ENCODE peak calls at places on chromosome 20, in eight cellular contexts. One of them, this sample, is unnamed.

GRCh38 chr20:1802385-1803215 is 92.6 kb upstream of the SIRPA start:
- DNase-seq in Peyer's patch: peak; percentile 86
- DNase-seq in pancreas: no peak
- DNase-seq in lower lobe of right lung: peak; percentile 84
- DNase-seq in NB4: peak; percentile 93
- DNase-seq in heart right ventricle: peak; percentile 70
- DNase-seq in endodermal cell: peak; percentile 91
- DNase-seq in breast epithelium: no peak
- DNase-seq in this sample: no peak

GRCh38 chr20:8777866-8778265 is 291.0 kb upstream of the PLCB4 start:
- DNase-seq in Peyer's patch: no peak
- DNase-seq in pancreas: no peak
- DNase-seq in lower lobe of right lung: no peak
- DNase-seq in NB4: no peak
- DNase-seq in heart right ventricle: no peak
- DNase-seq in endodermal cell: no peak
- DNase-seq in breast epithelium: no peak
- DNase-seq in this sample: no peak

GRCh38 chr20:9179193-9179802 is 110.4 kb downstream of the PLCB4 start:
- DNase-seq in Peyer's patch: no peak
- DNase-seq in pancreas: no peak
- DNase-seq in lower lobe of right lung: no peak
- DNase-seq in NB4: no peak
- DNase-seq in heart right ventricle: no peak
- DNase-seq in endodermal cell: no peak
- DNase-seq in breast epithelium: no peak
- DNase-seq in this sample: no peak

GRCh38 chr20:44716309-44717106 is 1.3 kb downstream of the CCN5 start:
- DNase-seq in Peyer's patch: no peak
- DNase-seq in pancreas: no peak
- DNase-seq in lower lobe of right lung: peak; percentile 34
- DNase-seq in NB4: no peak
- DNase-seq in heart right ventricle: no peak
- DNase-seq in endodermal cell: no peak
- DNase-seq in breast epithelium: peak; percentile 81
- DNase-seq in this sample: no peak

GRCh38 chr20:32681175-32682084 is 7.7 kb upstream of the C20orf203 start:
- DNase-seq in Peyer's patch: no peak
- DNase-seq in pancreas: no peak
- DNase-seq in lower lobe of right lung: no peak
- DNase-seq in NB4: peak; percentile 98
- DNase-seq in heart right ventricle: no peak
- DNase-seq in endodermal cell: peak; percentile 91
- DNase-seq in breast epithelium: no peak
- DNase-seq in this sample: no peak

GRCh38 chr20:3660262-3661059 is 2.7 kb downstream of the GFRA4 start:
- DNase-seq in Peyer's patch: peak; percentile 40
- DNase-seq in pancreas: no peak
- DNase-seq in lower lobe of right lung: no peak
- DNase-seq in NB4: no peak
- DNase-seq in heart right ventricle: no peak
- DNase-seq in endodermal cell: no peak
- DNase-seq in breast epithelium: no peak
- DNase-seq in this sample: no peak

GRCh38 chr20:16692442-16692841 is 37.4 kb upstream of the SNRPB2 start:
- DNase-seq in Peyer's patch: no peak
- DNase-seq in pancreas: no peak
- DNase-seq in lower lobe of right lung: no peak
- DNase-seq in NB4: no peak
- DNase-seq in heart right ventricle: no peak
- DNase-seq in endodermal cell: no peak
- DNase-seq in breast epithelium: no peak
- DNase-seq in this sample: no peak

GRCh38 chr20:42747765-42748411 is 441.8 kb downstream of the PTPRT start:
- DNase-seq in Peyer's patch: no peak
- DNase-seq in pancreas: no peak
- DNase-seq in lower lobe of right lung: no peak
- DNase-seq in NB4: no peak
- DNase-seq in heart right ventricle: no peak
- DNase-seq in endodermal cell: no peak
- DNase-seq in breast epithelium: no peak
- DNase-seq in this sample: peak; percentile 79

GRCh38 chr20:37627060-37627766 is 66.6 kb upstream of the CTNNBL1 start:
- DNase-seq in Peyer's patch: peak; percentile 49
- DNase-seq in pancreas: peak; percentile 41
- DNase-seq in lower lobe of right lung: no peak
- DNase-seq in NB4: peak; percentile 71
- DNase-seq in heart right ventricle: peak; percentile 52
- DNase-seq in endodermal cell: peak; percentile 91
- DNase-seq in breast epithelium: no peak
- DNase-seq in this sample: peak; percentile 25

GRCh38 chr20:44572551-44573500 is 9.6 kb upstream of the PKIG start:
- DNase-seq in Peyer's patch: no peak
- DNase-seq in pancreas: no peak
- DNase-seq in lower lobe of right lung: no peak
- DNase-seq in NB4: no peak
- DNase-seq in heart right ventricle: peak; percentile 53
- DNase-seq in endodermal cell: no peak
- DNase-seq in breast epithelium: peak; percentile 73
- DNase-seq in this sample: no peak

GRCh38 chr20:45971675-45972499 is at the start of gene ZNF335:
- DNase-seq in Peyer's patch: peak; percentile 96
- DNase-seq in pancreas: peak; percentile 97
- DNase-seq in lower lobe of right lung: peak; percentile 97
- DNase-seq in NB4: peak; percentile 99
- DNase-seq in heart right ventricle: peak; percentile 96
- DNase-seq in endodermal cell: peak; percentile 98
- DNase-seq in breast epithelium: peak; percentile 93
- DNase-seq in this sample: peak; percentile 85

GRCh38 chr20:29318871-29319461 is 1938.5 kb upstream of the DEFB115 start:
- DNase-seq in Peyer's patch: no peak
- DNase-seq in pancreas: no peak
- DNase-seq in lower lobe of right lung: no peak
- DNase-seq in NB4: no peak
- DNase-seq in heart right ventricle: no peak
- DNase-seq in endodermal cell: no peak
- DNase-seq in breast epithelium: no peak
- DNase-seq in this sample: no peak

GRCh38 chr20:13261460-13262301 is 40.6 kb downstream of the ISM1 start:
- DNase-seq in Peyer's patch: peak; percentile 66
- DNase-seq in pancreas: peak; percentile 70
- DNase-seq in lower lobe of right lung: peak; percentile 47
- DNase-seq in NB4: peak; percentile 56
- DNase-seq in heart right ventricle: peak; percentile 46
- DNase-seq in endodermal cell: peak; percentile 91
- DNase-seq in breast epithelium: no peak
- DNase-seq in this sample: no peak

GRCh38 chr20:51447097-51447764 is 95.3 kb downstream of the NFATC2 start:
- DNase-seq in Peyer's patch: peak; percentile 64
- DNase-seq in pancreas: no peak
- DNase-seq in lower lobe of right lung: no peak
- DNase-seq in NB4: no peak
- DNase-seq in heart right ventricle: no peak
- DNase-seq in endodermal cell: no peak
- DNase-seq in breast epithelium: peak; percentile 94
- DNase-seq in this sample: no peak

GRCh38 chr20:47468290-47469050 is 33.2 kb upstream of the NCOA3 start:
- DNase-seq in Peyer's patch: peak; percentile 71
- DNase-seq in pancreas: no peak
- DNase-seq in lower lobe of right lung: no peak
- DNase-seq in NB4: peak; percentile 65
- DNase-seq in heart right ventricle: no peak
- DNase-seq in endodermal cell: no peak
- DNase-seq in breast epithelium: no peak
- DNase-seq in this sample: no peak
- H3K4me3 ChIP-seq in Peyer's patch: no peak overlapping the region
- H3K4me3 ChIP-seq in pancreas: no peak overlapping the region
- H3K4me3 ChIP-seq in lower lobe of right lung: no peak overlapping the region
- H3K4me3 ChIP-seq in NB4: no peak overlapping the region
- H3K4me3 ChIP-seq in heart right ventricle: no peak overlapping the region
- H3K4me3 ChIP-seq in endodermal cell: no peak overlapping the region
- H3K4me3 ChIP-seq in breast epithelium: no peak overlapping the region
- H3K4me3 ChIP-seq in this sample: no peak overlapping the region

GRCh38 chr20:36141310-36141709 is 13.2 kb upstream of the EPB41L1 start:
- DNase-seq in Peyer's patch: no peak
- DNase-seq in pancreas: no peak
- DNase-seq in lower lobe of right lung: no peak
- DNase-seq in NB4: no peak
- DNase-seq in heart right ventricle: no peak
- DNase-seq in endodermal cell: peak; percentile 50
- DNase-seq in breast epithelium: no peak
- DNase-seq in this sample: no peak
- TF ChIP-seq CTCF in Peyer's patch: no peak
- TF ChIP-seq CTCF in pancreas: no peak
- TF ChIP-seq CTCF in lower lobe of right lung: no peak
- TF ChIP-seq CTCF in NB4: peak; percentile 23
- TF ChIP-seq CTCF in heart right ventricle: no peak
- TF ChIP-seq CTCF in endodermal cell: peak; percentile 41
- TF ChIP-seq CTCF in breast epithelium: no peak
- TF ChIP-seq CTCF in this sample: peak; percentile 2

GRCh38 chr20:10371467-10371866 is 62.6 kb downstream of the MKKS start:
- DNase-seq in Peyer's patch: no peak
- DNase-seq in pancreas: no peak
- DNase-seq in lower lobe of right lung: no peak
- DNase-seq in NB4: no peak
- DNase-seq in heart right ventricle: no peak
- DNase-seq in endodermal cell: no peak
- DNase-seq in breast epithelium: no peak
- DNase-seq in this sample: no peak
- H3K4me3 ChIP-seq in Peyer's patch: no peak overlapping the region
- H3K4me3 ChIP-seq in pancreas: no peak overlapping the region
- H3K4me3 ChIP-seq in lower lobe of right lung: no peak overlapping the region
- H3K4me3 ChIP-seq in NB4: no peak overlapping the region
- H3K4me3 ChIP-seq in heart right ventricle: no peak overlapping the region
- H3K4me3 ChIP-seq in endodermal cell: no peak overlapping the region
- H3K4me3 ChIP-seq in breast epithelium: no peak overlapping the region
- H3K4me3 ChIP-seq in this sample: no peak overlapping the region

DNA sequence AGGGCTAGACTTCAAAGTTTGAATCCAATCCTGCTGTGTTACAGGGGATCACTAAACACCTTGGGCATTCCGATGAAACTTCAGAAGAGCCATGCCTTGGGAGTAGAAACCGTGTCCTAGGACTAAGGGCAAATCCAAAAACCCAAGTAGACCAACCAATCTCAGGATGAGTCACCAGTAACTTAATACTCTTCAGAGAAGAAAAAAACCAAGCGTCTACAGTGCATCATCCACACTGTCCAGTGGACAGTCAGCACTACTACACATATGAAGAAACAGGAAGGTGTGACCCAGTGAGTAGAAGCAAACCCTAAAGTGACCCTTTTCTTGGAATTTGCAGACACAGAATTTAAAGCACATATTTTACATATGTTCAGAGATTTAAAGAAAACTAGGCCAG is 39.4 kb upstream of the VAPB start:
- DNase-seq in Peyer's patch: no peak
- DNase-seq in pancreas: no peak
- DNase-seq in lower lobe of right lung: no peak
- DNase-seq in NB4: no peak
- DNase-seq in heart right ventricle: no peak
- DNase-seq in endodermal cell: no peak
- DNase-seq in breast epithelium: no peak
- DNase-seq in this sample: no peak
- TF ChIP-seq CTCF in Peyer's patch: no peak
- TF ChIP-seq CTCF in pancreas: no peak
- TF ChIP-seq CTCF in lower lobe of right lung: no peak
- TF ChIP-seq CTCF in NB4: no peak
- TF ChIP-seq CTCF in heart right ventricle: no peak
- TF ChIP-seq CTCF in endodermal cell: no peak
- TF ChIP-seq CTCF in breast epithelium: no peak
- TF ChIP-seq CTCF in this sample: no peak

GRCh38 chr20:41048475-41049242 is 20.0 kb downstream of the TOP1 start:
- DNase-seq in Peyer's patch: no peak
- DNase-seq in pancreas: no peak
- DNase-seq in lower lobe of right lung: no peak
- DNase-seq in NB4: peak; percentile 67
- DNase-seq in heart right ventricle: no peak
- DNase-seq in endodermal cell: no peak
- DNase-seq in breast epithelium: no peak
- DNase-seq in this sample: no peak
- H3K4me3 ChIP-seq in Peyer's patch: peak overlapping the region; percentile 35
- H3K4me3 ChIP-seq in pancreas: no peak overlapping the region
- H3K4me3 ChIP-seq in lower lobe of right lung: peak overlapping the region; percentile 40
- H3K4me3 ChIP-seq in NB4: no peak overlapping the region
- H3K4me3 ChIP-seq in heart right ventricle: peak overlapping the region; percentile 37
- H3K4me3 ChIP-seq in endodermal cell: no peak overlapping the region
- H3K4me3 ChIP-seq in breast epithelium: peak overlapping the region; percentile 20
- H3K4me3 ChIP-seq in this sample: peak overlapping the region; percentile 11

GRCh38 chr20:63499333-63499969 is 568 bp upstream of the EEF1A2 start:
- DNase-seq in Peyer's patch: no peak
- DNase-seq in pancreas: peak; percentile 44
- DNase-seq in lower lobe of right lung: no peak
- DNase-seq in NB4: no peak
- DNase-seq in heart right ventricle: no peak
- DNase-seq in endodermal cell: peak; percentile 73
- DNase-seq in breast epithelium: no peak
- DNase-seq in this sample: no peak

GRCh38 chr20:63497138-63497945 is 1.5 kb downstream of the EEF1A2 start:
- DNase-seq in Peyer's patch: no peak
- DNase-seq in pancreas: peak; percentile 55
- DNase-seq in lower lobe of right lung: no peak
- DNase-seq in NB4: no peak
- DNase-seq in heart right ventricle: no peak
- DNase-seq in endodermal cell: no peak
- DNase-seq in breast epithelium: no peak
- DNase-seq in this sample: no peak

GRCh38 chr20:63500151-63500901 is 1.4 kb upstream of the EEF1A2 start:
- DNase-seq in Peyer's patch: no peak
- DNase-seq in pancreas: no peak
- DNase-seq in lower lobe of right lung: no peak
- DNase-seq in NB4: no peak
- DNase-seq in heart right ventricle: no peak
- DNase-seq in endodermal cell: peak; percentile 52
- DNase-seq in breast epithelium: no peak
- DNase-seq in this sample: no peak

GRCh38 chr20:63497946-63498935 is 642 bp downstream of the EEF1A2 start:
- DNase-seq in Peyer's patch: no peak
- DNase-seq in pancreas: peak; percentile 76
- DNase-seq in lower lobe of right lung: no peak
- DNase-seq in NB4: peak; percentile 39
- DNase-seq in heart right ventricle: peak; percentile 65
- DNase-seq in endodermal cell: peak; percentile 75
- DNase-seq in breast epithelium: no peak
- DNase-seq in this sample: no peak

GRCh38 chr20:63498950-63499332 is at the start of gene EEF1A2:
- DNase-seq in Peyer's patch: peak; percentile 59
- DNase-seq in pancreas: peak; percentile 57
- DNase-seq in lower lobe of right lung: no peak
- DNase-seq in NB4: no peak
- DNase-seq in heart right ventricle: peak; percentile 77
- DNase-seq in endodermal cell: peak; percentile 66
- DNase-seq in breast epithelium: no peak
- DNase-seq in this sample: no peak
- TF ChIP-seq CTCF in Peyer's patch: no peak
- TF ChIP-seq CTCF in pancreas: no peak
- TF ChIP-seq CTCF in lower lobe of right lung: no peak
- TF ChIP-seq CTCF in NB4: no peak
- TF ChIP-seq CTCF in heart right ventricle: no peak
- TF ChIP-seq CTCF in endodermal cell: no peak
- TF ChIP-seq CTCF in breast epithelium: no peak
- TF ChIP-seq CTCF in this sample: peak; percentile 64

This sample was measured in LNCaP clone FGC.